ENCODE peak calls at places on chromosomes 6 and 20, in four cellular contexts. V, H, N and I are unnamed samples.

GRCh38 chr6:152600022-152600421 is 37.1 kb downstream of the SYNE1 start:
- DNase-seq in V (no peak), H (no peak), N (no peak), I (no peak)

GRCh38 chr6:28985396-28986164 is 19.5 kb downstream of the ZNF311 start:
- DNase-seq in V (peak), H (peak), N (no peak), I (peak)

GRCh38 chr6:47116086-47116485 is 74.0 kb upstream of the ADGRF1 start:
- DNase-seq in V (no peak), H (no peak), N (no peak), I (no peak)

GRCh38 chr6:157468054-157468453 is 87.1 kb downstream of the ZDHHC14 start:
- DNase-seq in V (no peak), H (no peak), N (no peak), I (no peak)

GRCh38 chr6:25963426-25964123 is 973 bp downstream of the TRIM38 start:
- DNase-seq in V (peak), H (peak), N (no peak), I (no peak)

GRCh38 chr6:75275067-75275466 is 9.5 kb downstream of the TMEM30A start:
- DNase-seq in V (no peak), H (no peak), N (no peak), I (no peak)

GRCh38 chr6:156507106-156507505 is 270.1 kb upstream of the ARID1B start:
- DNase-seq in V (no peak), H (no peak), N (no peak), I (no peak)

GRCh38 chr6:85250586-85251216 is 199.2 kb upstream of the NT5E start:
- DNase-seq in V (no peak), H (no peak), N (no peak), I (no peak)

GRCh38 chr6:125789576-125790402 is 971 bp upstream of the NCOA7 start:
- DNase-seq in V (peak), H (peak), N (no peak), I (peak)

GRCh38 chr20:40678286-40678835 is 10.7 kb downstream of the MAFB start:
- DNase-seq in V (no peak), H (no peak), N (no peak), I (no peak)

GRCh38 chr6:169775321-169775720 is 23.9 kb downstream of the ERMARD start:
- DNase-seq in V (no peak), H (no peak), N (no peak), I (no peak)

GRCh38 chr20:41076776-41077175 is 48.2 kb downstream of the TOP1 start:
- DNase-seq in V (no peak), H (no peak), N (no peak), I (no peak)

GRCh38 chr6:137145421-137145820 is 28.0 kb downstream of the IL22RA2 start:
- DNase-seq in V (no peak), H (no peak), N (no peak), I (no peak)

DNA sequence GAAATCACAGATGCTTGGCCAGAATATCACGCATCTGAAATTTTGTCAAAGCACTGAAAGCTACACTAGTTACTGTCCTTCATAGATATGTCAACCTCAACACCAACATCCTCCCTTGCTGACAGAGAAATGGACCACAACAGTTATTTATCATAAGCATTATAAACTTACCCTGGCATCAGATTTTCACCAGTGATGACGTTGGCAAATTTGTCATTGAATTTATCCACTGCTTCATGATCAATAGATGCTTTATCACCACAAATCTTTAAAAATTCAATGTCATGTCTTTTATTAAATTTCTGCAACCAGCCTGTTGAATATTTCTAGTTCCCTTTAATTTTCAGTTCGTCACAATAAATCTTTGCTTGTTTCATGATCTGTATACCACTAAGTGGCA is 205.7 kb downstream of the GJA1 start:
- DNase-seq in V (no peak), H (no peak), N (no peak), I (no peak)
- TF ChIP-seq SIN3A in V (no peak), H (no peak), N (no peak), I (no peak)

GRCh38 chr20:20690676-20691476 is 21.6 kb downstream of the RALGAPA2 start:
- DNase-seq in V (no peak), H (no peak), N (peak), I (no peak)
- TF ChIP-seq NRF1 in V (no peak), H (no peak), N (no peak), I (no peak)

GRCh38 chr20:5131502-5131901 is 4.7 kb downstream of the CDS2 start:
- DNase-seq in V (no peak), H (no peak), N (no peak), I (no peak)
- H3K9ac ChIP-seq in V (no peak), H (no peak), N (no peak), I (no peak)

DNA sequence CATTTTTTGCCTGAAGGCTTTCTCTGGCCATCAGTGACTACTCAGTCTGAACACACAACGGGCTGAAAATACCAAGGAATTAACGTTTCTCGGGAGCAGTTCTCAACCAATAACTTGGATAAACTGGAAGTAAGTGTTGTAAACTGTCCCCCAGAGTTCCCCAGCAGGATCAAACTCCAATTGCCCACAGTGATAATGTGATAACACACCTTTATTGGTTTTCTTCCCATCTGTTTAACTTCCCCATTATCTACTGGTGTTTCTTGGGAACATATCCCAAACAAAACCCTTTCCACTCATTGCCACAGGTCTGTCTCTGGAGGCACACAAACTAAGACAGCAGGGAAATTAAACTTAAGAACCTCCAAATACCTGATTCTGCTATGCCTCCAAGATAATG is 21.8 kb upstream of the FAM135A start:
- DNase-seq in V (no peak), H (no peak), N (no peak), I (no peak)
- TF ChIP-seq SIN3A in V (no peak), H (no peak), N (no peak), I (no peak)

GRCh38 chr20:38137441-38138037 is 27.5 kb downstream of the TGM2 start:
- DNase-seq in V (no peak), H (no peak), N (no peak), I (no peak)
- TF ChIP-seq NRF1 in V (no peak), H (no peak), N (no peak), I (no peak)

DNA sequence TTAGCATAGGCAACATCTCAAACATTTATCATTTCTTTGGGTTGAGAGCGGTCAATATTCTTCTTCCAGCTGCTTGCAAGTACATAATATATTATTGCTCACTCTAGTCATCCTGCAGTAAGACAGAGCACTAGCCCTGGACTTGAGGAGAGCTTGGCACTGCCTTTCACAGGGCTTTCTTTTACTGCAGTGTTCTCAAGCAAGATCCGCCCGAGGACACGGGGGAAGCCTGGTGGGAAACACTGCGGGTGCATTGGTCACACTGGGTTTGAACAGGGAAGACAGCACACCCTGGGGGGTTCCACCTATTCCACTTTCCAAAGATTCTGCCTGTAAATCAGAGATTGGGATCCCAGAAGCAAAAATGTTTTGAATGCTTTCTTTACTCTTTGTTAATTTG is 48.2 kb upstream of the QKI start:
- DNase-seq in V (no peak), H (no peak), N (no peak), I (no peak)
- H3K9ac ChIP-seq in V (no peak), H (no peak), N (no peak), I (no peak)